ENCODE peak calls at places on chromosome 17, in seven cellular contexts. W is Karpas-422, R is spleen, T is fibroblast of mammary gland, E is brain microvascular endothelial cell, X is aorta, K is NB4. Q is an unnamed sample.

GRCh38 chr17:18002171-18002570 is 29.5 kb downstream of the DRC3 start:
- DNase-seq in X (no peak), T (peak; percentile 61), E (no peak), R (no peak), K (no peak), W (no peak), Q (no peak)

GRCh38 chr17:16287563-16288027 is 65.7 kb downstream of the CENPV start:
- DNase-seq in T (peak; percentile 62), K (peak; percentile 91), R (no peak), E (peak; percentile 79), X (no peak), W (peak; percentile 70), Q (no peak)

GRCh38 chr17:18261146-18261515 is 669 bp downstream of the MIEF2 start:
- DNase-seq in W (peak; percentile 74), T (peak; percentile 39), E (no peak), K (peak; percentile 51), X (peak; percentile 79), R (no peak), Q (peak; percentile 85)

GRCh38 chr17:42240201-42240600 is 36.0 kb downstream of the STAT5B start:
- DNase-seq in T (no peak), E (no peak), R (no peak), X (no peak), W (no peak), K (no peak), Q (no peak)

GRCh38 chr17:63039342-63039741 is 73.3 kb downstream of the TANC2 start:
- DNase-seq in W (no peak), X (no peak), R (no peak), T (peak; percentile 18), E (no peak), K (no peak), Q (no peak)

GRCh38 chr17:35295686-35296085 is 52.8 kb downstream of the SLFN5 start:
- DNase-seq in E (no peak), T (peak; percentile 24), W (no peak), X (no peak), K (no peak), R (no peak), Q (no peak)

GRCh38 chr17:39701012-39701783 is 1.3 kb downstream of the ERBB2 start:
- DNase-seq in E (no peak), K (no peak), X (peak; percentile 19), W (no peak), R (no peak), T (no peak), Q (no peak)

GRCh38 chr17:59508999-59509398 is 56.4 kb upstream of the DHX40 start:
- DNase-seq in T (no peak), W (no peak), K (no peak), E (no peak), X (no peak), R (no peak), Q (no peak)

GRCh38 chr17:8082312-8082711 is 5.2 kb downstream of the ALOX12B start:
- DNase-seq in K (no peak), W (no peak), R (peak; percentile 21), X (peak; percentile 9), E (no peak), T (no peak), Q (no peak)

GRCh38 chr17:43018008-43018853 is 4.0 kb downstream of the VAT1 start:
- DNase-seq in K (peak; percentile 37), X (peak; percentile 42), T (no peak), W (peak; percentile 72), R (no peak), E (no peak), Q (no peak)

GRCh38 chr17:39979021-39979660 is 1.5 kb upstream of the PSMD3 start:
- DNase-seq in K (no peak), E (peak; percentile 69), X (no peak), T (peak; percentile 89), W (no peak), R (no peak), Q (no peak)

GRCh38 chr17:7023576-7024401 is 939 bp downstream of the BCL6B start:
- DNase-seq in T (peak; percentile 89), W (peak; percentile 80), K (no peak), X (peak; percentile 94), E (peak; percentile 81), R (peak; percentile 97), Q (peak; percentile 91)

GRCh38 chr17:19345067-19345460 is 17.5 kb downstream of the B9D1 start:
- DNase-seq in X (no peak), E (no peak), W (no peak), T (no peak), K (no peak), R (peak; percentile 38), Q (no peak)

GRCh38 chr17:61505846-61506627 is 53.8 kb downstream of the TBX4 start:
- DNase-seq in R (no peak), K (no peak), X (no peak), E (no peak), T (no peak), W (peak; percentile 16), Q (no peak)

GRCh38 chr17:67829331-67829730 is 4.0 kb downstream of the BPTF start:
- DNase-seq in W (peak; percentile 78), X (no peak), K (no peak), R (no peak), E (no peak), T (no peak), Q (no peak)

GRCh38 chr17:2233441-2233947 is 70.1 kb downstream of the SMG6 start:
- DNase-seq in K (no peak), W (no peak), E (peak; percentile 88), R (no peak), X (no peak), T (peak; percentile 97), Q (peak; percentile 33)

GRCh38 chr17:66957951-66958579 is 6.4 kb upstream of the CACNG4 start:
- DNase-seq in W (no peak), E (peak; percentile 18), K (no peak), R (no peak), X (no peak), T (no peak), Q (no peak)

GRCh38 chr17:17355426-17355825 is 52.3 kb downstream of the NT5M start:
- DNase-seq in W (no peak), X (no peak), T (no peak), R (peak; percentile 67), E (no peak), K (no peak), Q (no peak)

GRCh38 chr17:15662726-15663125 is 21.4 kb downstream of the TRIM16 start:
- DNase-seq in X (no peak), W (no peak), R (no peak), E (no peak), K (no peak), T (no peak), Q (no peak)

GRCh38 chr17:72616457-72616856 is 476.0 kb downstream of the SLC39A11 start:
- DNase-seq in K (no peak), W (no peak), X (no peak), R (no peak), E (no peak), T (no peak), Q (no peak)

GRCh38 chr17:1783834-1784611 is 22.2 kb downstream of the SERPINF1 start:
- DNase-seq in W (peak; percentile 57), E (peak; percentile 29), T (peak; percentile 99), X (peak; percentile 86), K (peak; percentile 31), R (peak; percentile 87), Q (peak; percentile 75)

GRCh38 chr17:33732116-33732515 is 439.0 kb upstream of the ASIC2 start:
- DNase-seq in X (no peak), K (peak; percentile 21), R (no peak), T (no peak), E (no peak), W (peak; percentile 51), Q (no peak)

GRCh38 chr17:7887038-7887481 is 1.5 kb upstream of the CHD3 start:
- DNase-seq in W (no peak), X (no peak), E (no peak), K (no peak), T (no peak), R (no peak), Q (no peak)

GRCh38 chr17:16661217-16661616 is 7.6 kb upstream of the ZNF624 start:
- DNase-seq in E (no peak), T (no peak), R (no peak), X (no peak), W (no peak), K (no peak), Q (no peak)

GRCh38 chr17:75109407-75110236 is at the start of gene ARMC7:
- DNase-seq in E (peak; percentile 69), T (peak; percentile 71), K (peak; percentile 88), X (peak; percentile 94), W (peak; percentile 95), R (peak; percentile 98), Q (peak; percentile 91)

GRCh38 chr17:79792984-79793923 is 3.6 kb downstream of the CBX8 start:
- DNase-seq in W (no peak), X (no peak), E (peak; percentile 33), R (no peak), K (no peak), T (peak; percentile 49), Q (no peak)
- H3K4me3 ChIP-seq in W (no peak overlapping the region), X (peak overlapping the region; percentile 15), E (peak overlapping the region; percentile 39), R (no peak overlapping the region), K (no peak overlapping the region), T (peak overlapping the region; percentile 39), Q (peak overlapping the region; percentile 54)

GRCh38 chr17:30382345-30382744 is 3.6 kb downstream of the CPD start:
- DNase-seq in W (no peak), T (no peak), R (no peak), E (no peak), X (no peak), K (no peak), Q (no peak)
- H3K4me3 ChIP-seq in W (no peak overlapping the region), T (no peak overlapping the region), R (no peak overlapping the region), E (no peak overlapping the region), X (no peak overlapping the region), K (peak overlapping the region; percentile 33), Q (peak overlapping the region; percentile 7)

DNA sequence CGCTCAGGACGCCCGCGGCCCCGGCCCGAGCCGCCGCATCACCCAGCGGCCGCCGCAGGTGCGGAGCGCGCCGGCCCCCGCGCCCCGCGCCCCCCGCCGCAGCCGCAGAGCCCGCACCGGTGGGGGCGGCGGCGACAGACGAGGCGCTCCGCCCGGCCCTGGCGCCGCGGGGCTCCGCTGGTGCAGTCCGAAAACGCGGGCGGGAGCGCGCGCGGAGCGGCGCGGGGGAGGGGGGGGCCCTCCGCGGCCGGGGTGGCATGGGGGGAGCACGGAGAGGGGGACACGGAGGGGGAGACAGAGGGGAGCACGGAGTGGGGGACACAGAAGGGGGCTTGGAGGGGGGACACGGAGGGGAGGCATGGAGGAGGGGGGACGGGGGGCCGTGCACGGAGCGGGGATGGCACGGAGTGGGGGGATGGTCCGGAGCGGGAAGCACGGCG is at the start of gene AATK:
- DNase-seq in W (no peak), R (no peak), X (no peak), K (no peak), T (no peak), E (no peak), Q (no peak)
- H3K4me3 ChIP-seq in W (no peak within 1 kb of the TSS), R (peak within 1 kb of the TSS; percentile 31), X (peak within 1 kb of the TSS; percentile 56), K (no peak within 1 kb of the TSS), T (no peak within 1 kb of the TSS), E (no peak within 1 kb of the TSS), Q (peak within 1 kb of the TSS; percentile 67)

DNA sequence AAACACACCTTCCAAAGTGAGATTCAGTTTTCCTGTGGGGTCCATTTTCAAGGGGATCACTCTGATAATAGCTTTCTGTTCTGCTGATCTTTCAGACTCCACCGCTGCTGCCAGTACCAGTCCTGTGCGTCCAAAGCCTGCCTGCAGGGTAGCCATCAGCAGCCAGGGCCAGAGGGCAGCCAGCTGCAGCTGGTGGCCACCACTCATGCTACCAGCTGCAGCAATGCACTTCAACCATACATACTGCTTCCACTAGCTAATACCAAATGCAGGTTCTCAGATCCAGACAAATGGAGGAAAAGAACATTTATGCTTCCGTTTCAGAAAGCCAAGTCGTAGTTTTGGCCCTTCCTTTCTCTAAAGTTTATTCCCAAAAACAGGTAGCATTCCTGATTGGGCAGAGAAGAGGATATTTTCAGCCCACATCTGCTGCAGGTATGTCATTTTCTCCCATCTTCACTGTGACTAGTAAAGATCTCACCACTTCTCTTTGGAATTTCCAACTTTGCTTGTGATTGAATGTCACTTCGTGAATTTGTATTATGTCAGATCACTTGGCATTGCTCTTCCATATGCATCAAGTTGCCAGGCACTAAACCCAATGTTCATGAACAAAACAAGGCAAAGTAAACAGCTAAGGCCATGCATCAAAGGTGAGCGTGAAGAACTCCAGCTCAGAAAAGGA is 1.8 kb downstream of the RNF43 start:
- DNase-seq in T (no peak), W (no peak), E (no peak), K (no peak), R (no peak), X (no peak), Q (peak; percentile 26)
- H3K4me3 ChIP-seq in T (no peak overlapping the region), W (no peak overlapping the region), E (no peak overlapping the region), K (no peak overlapping the region), R (no peak overlapping the region), X (no peak overlapping the region), Q (peak overlapping the region; percentile 64)

Q was measured in left ventricle myocardium inferior.